ENCODE peak calls at places on chromosome 4, in ten cellular contexts. One of them, this sample, is unnamed.

GRCh38 chr4:185254434-185254833 is 45.0 kb downstream of the SNX25 start:
- DNase-seq in heart right ventricle: no peak
- DNase-seq in osteocyte: no peak
- DNase-seq in omental fat pad: no peak
- DNase-seq in choroid plexus epithelial cell: peak
- DNase-seq in cardiac muscle cell: peak
- DNase-seq in heart left ventricle: no peak
- DNase-seq in K562: no peak
- DNase-seq in ascending aorta: no peak
- DNase-seq in endothelial cell: no peak
- DNase-seq in this sample: no peak

GRCh38 chr4:139645458-139645857 is 20.2 kb upstream of the MGST2 start:
- DNase-seq in heart right ventricle: no peak
- DNase-seq in osteocyte: no peak
- DNase-seq in omental fat pad: no peak
- DNase-seq in choroid plexus epithelial cell: no peak
- DNase-seq in cardiac muscle cell: no peak
- DNase-seq in heart left ventricle: no peak
- DNase-seq in K562: no peak
- DNase-seq in ascending aorta: no peak
- DNase-seq in endothelial cell: no peak
- DNase-seq in this sample: no peak

GRCh38 chr4:38306482-38307071 is 346.4 kb downstream of the PTTG2 start:
- DNase-seq in heart right ventricle: no peak
- DNase-seq in osteocyte: no peak
- DNase-seq in omental fat pad: no peak
- DNase-seq in choroid plexus epithelial cell: no peak
- DNase-seq in cardiac muscle cell: no peak
- DNase-seq in heart left ventricle: no peak
- DNase-seq in K562: no peak
- DNase-seq in ascending aorta: no peak
- DNase-seq in endothelial cell: no peak
- DNase-seq in this sample: no peak

GRCh38 chr4:6507345-6507744 is 34.9 kb upstream of the PPP2R2C start:
- DNase-seq in heart right ventricle: no peak
- DNase-seq in osteocyte: no peak
- DNase-seq in omental fat pad: no peak
- DNase-seq in choroid plexus epithelial cell: no peak
- DNase-seq in cardiac muscle cell: no peak
- DNase-seq in heart left ventricle: no peak
- DNase-seq in K562: no peak
- DNase-seq in ascending aorta: no peak
- DNase-seq in endothelial cell: no peak
- DNase-seq in this sample: no peak

GRCh38 chr4:100289530-100289888 is 99.2 kb upstream of the DDIT4L start:
- DNase-seq in heart right ventricle: no peak
- DNase-seq in osteocyte: no peak
- DNase-seq in omental fat pad: no peak
- DNase-seq in choroid plexus epithelial cell: peak
- DNase-seq in cardiac muscle cell: no peak
- DNase-seq in heart left ventricle: no peak
- DNase-seq in K562: no peak
- DNase-seq in ascending aorta: no peak
- DNase-seq in endothelial cell: no peak
- DNase-seq in this sample: no peak

GRCh38 chr4:10096201-10096975 is 20.2 kb downstream of the WDR1 start:
- DNase-seq in heart right ventricle: peak
- DNase-seq in osteocyte: no peak
- DNase-seq in omental fat pad: peak
- DNase-seq in choroid plexus epithelial cell: peak
- DNase-seq in cardiac muscle cell: peak
- DNase-seq in heart left ventricle: peak
- DNase-seq in K562: peak
- DNase-seq in ascending aorta: peak
- DNase-seq in endothelial cell: no peak
- DNase-seq in this sample: no peak

GRCh38 chr4:153071953-153072622 is 132.2 kb upstream of the TRIM2 start:
- DNase-seq in heart right ventricle: no peak
- DNase-seq in osteocyte: no peak
- DNase-seq in omental fat pad: no peak
- DNase-seq in choroid plexus epithelial cell: no peak
- DNase-seq in cardiac muscle cell: peak
- DNase-seq in heart left ventricle: no peak
- DNase-seq in K562: no peak
- DNase-seq in ascending aorta: no peak
- DNase-seq in endothelial cell: no peak
- DNase-seq in this sample: no peak

GRCh38 chr4:169099775-169100180 is 89.7 kb upstream of the CBR4 start:
- DNase-seq in heart right ventricle: peak
- DNase-seq in osteocyte: no peak
- DNase-seq in omental fat pad: no peak
- DNase-seq in choroid plexus epithelial cell: peak
- DNase-seq in cardiac muscle cell: peak
- DNase-seq in heart left ventricle: no peak
- DNase-seq in K562: no peak
- DNase-seq in ascending aorta: no peak
- DNase-seq in endothelial cell: no peak
- DNase-seq in this sample: no peak

GRCh38 chr4:1193206-1194027 is 21.0 kb upstream of the SPON2 start:
- DNase-seq in heart right ventricle: peak
- DNase-seq in osteocyte: peak
- DNase-seq in omental fat pad: peak
- DNase-seq in choroid plexus epithelial cell: no peak
- DNase-seq in cardiac muscle cell: peak
- DNase-seq in heart left ventricle: peak
- DNase-seq in K562: no peak
- DNase-seq in ascending aorta: peak
- DNase-seq in endothelial cell: no peak
- DNase-seq in this sample: no peak

GRCh38 chr4:147381749-147382148 is 99.1 kb upstream of the EDNRA start:
- DNase-seq in heart right ventricle: no peak
- DNase-seq in osteocyte: no peak
- DNase-seq in omental fat pad: no peak
- DNase-seq in choroid plexus epithelial cell: no peak
- DNase-seq in cardiac muscle cell: no peak
- DNase-seq in heart left ventricle: no peak
- DNase-seq in K562: no peak
- DNase-seq in ascending aorta: no peak
- DNase-seq in endothelial cell: no peak
- DNase-seq in this sample: no peak

DNA sequence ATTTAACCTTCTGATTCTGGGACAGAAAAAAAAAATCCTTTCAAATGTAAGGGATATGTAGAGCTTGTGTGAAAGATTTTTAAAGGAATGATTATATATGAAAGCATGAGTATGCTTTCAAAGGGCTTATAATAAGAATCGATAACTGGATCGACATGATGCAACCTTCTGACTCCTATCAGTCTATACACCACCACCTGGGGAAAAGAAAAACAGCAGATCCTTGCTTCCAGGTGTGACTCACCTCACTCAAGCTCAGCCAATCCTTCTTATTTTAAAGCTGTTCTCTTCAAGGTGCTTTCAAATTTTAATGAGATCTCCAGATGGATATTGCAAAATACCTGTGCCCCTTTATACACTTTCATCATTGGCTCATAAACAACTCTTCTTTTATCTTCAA is 102.1 kb upstream of the EDNRA start:
- DNase-seq in heart right ventricle: no peak
- DNase-seq in osteocyte: no peak
- DNase-seq in omental fat pad: no peak
- DNase-seq in choroid plexus epithelial cell: no peak
- DNase-seq in cardiac muscle cell: no peak
- DNase-seq in heart left ventricle: no peak
- DNase-seq in K562: no peak
- DNase-seq in ascending aorta: no peak
- DNase-seq in endothelial cell: no peak
- DNase-seq in this sample: no peak
- TF ChIP-seq CTCF in heart right ventricle: no peak
- TF ChIP-seq CTCF in osteocyte: no peak
- TF ChIP-seq CTCF in omental fat pad: no peak
- TF ChIP-seq CTCF in choroid plexus epithelial cell: no peak
- TF ChIP-seq CTCF in cardiac muscle cell: no peak
- TF ChIP-seq CTCF in heart left ventricle: no peak
- TF ChIP-seq CTCF in K562: no peak
- TF ChIP-seq CTCF in ascending aorta: no peak
- TF ChIP-seq CTCF in endothelial cell: no peak
- TF ChIP-seq CTCF in this sample: no peak

DNA sequence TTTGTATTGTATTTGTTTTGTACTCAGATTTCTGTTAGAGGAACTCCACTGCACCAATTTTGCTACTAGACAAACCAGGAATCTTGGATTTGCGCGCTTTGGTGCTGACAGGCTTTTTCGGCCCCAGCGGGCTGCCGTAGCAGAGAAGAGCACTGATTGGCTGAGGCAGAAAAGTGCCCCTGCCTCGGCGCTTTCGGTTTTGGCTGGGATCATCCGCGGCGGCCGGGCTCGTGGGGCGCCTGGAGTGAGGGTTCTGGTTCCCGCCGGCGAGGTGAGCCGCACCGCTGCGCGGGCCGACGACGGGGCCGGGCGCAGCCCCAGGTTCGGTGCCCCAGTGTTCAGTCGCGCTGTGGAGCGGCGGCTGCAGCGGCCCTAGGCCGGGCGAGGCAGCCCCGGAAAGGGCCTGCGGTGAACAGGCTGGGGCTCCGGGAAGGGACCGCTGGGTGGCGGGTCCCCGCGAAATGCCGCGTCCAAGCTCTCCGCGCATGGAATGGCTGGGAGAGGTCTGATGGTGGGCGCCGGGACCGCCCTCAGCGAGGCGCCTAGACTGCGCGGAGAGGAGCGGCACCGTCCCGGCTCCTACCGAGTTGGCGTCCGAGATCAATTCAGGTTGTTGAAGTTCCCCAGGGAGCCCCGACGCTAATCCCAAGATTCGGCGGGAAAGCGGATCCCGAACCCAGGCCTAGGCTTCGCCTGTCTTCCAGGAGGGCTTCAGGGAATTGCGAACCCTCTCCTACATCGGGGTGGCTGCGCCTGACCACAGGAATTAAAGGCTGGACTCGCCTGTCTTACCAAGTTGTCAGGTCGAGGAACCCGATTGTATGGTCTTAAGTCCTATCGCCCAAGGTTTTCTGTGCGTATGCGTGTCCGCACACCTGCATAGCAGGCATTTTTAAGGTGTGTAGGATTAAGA is at the start of gene LSM6:
- DNase-seq in heart right ventricle: peak
- DNase-seq in osteocyte: peak
- DNase-seq in omental fat pad: peak
- DNase-seq in choroid plexus epithelial cell: peak
- DNase-seq in cardiac muscle cell: peak
- DNase-seq in heart left ventricle: peak
- DNase-seq in K562: peak
- DNase-seq in ascending aorta: peak
- DNase-seq in endothelial cell: peak
- DNase-seq in this sample: peak
- TF ChIP-seq CTCF in heart right ventricle: peak
- TF ChIP-seq CTCF in osteocyte: no peak
- TF ChIP-seq CTCF in omental fat pad: no peak
- TF ChIP-seq CTCF in choroid plexus epithelial cell: no peak
- TF ChIP-seq CTCF in cardiac muscle cell: peak
- TF ChIP-seq CTCF in heart left ventricle: no peak
- TF ChIP-seq CTCF in K562: no peak
- TF ChIP-seq CTCF in ascending aorta: no peak
- TF ChIP-seq CTCF in endothelial cell: no peak
- TF ChIP-seq CTCF in this sample: no peak

GRCh38 chr4:18932940-18933339 is 911.4 kb upstream of the LCORL start:
- DNase-seq in heart right ventricle: no peak
- DNase-seq in osteocyte: no peak
- DNase-seq in omental fat pad: no peak
- DNase-seq in choroid plexus epithelial cell: no peak
- DNase-seq in cardiac muscle cell: no peak
- DNase-seq in heart left ventricle: no peak
- DNase-seq in K562: no peak
- DNase-seq in ascending aorta: no peak
- DNase-seq in endothelial cell: no peak
- DNase-seq in this sample: no peak

GRCh38 chr4:18931643-18932373 is 910.3 kb upstream of the LCORL start:
- DNase-seq in heart right ventricle: no peak
- DNase-seq in osteocyte: no peak
- DNase-seq in omental fat pad: no peak
- DNase-seq in choroid plexus epithelial cell: no peak
- DNase-seq in cardiac muscle cell: no peak
- DNase-seq in heart left ventricle: no peak
- DNase-seq in K562: no peak
- DNase-seq in ascending aorta: no peak
- DNase-seq in endothelial cell: no peak
- DNase-seq in this sample: no peak

GRCh38 chr4:18937080-18937479 is 915.5 kb upstream of the LCORL start:
- DNase-seq in heart right ventricle: no peak
- DNase-seq in osteocyte: no peak
- DNase-seq in omental fat pad: no peak
- DNase-seq in choroid plexus epithelial cell: no peak
- DNase-seq in cardiac muscle cell: no peak
- DNase-seq in heart left ventricle: no peak
- DNase-seq in K562: no peak
- DNase-seq in ascending aorta: no peak
- DNase-seq in endothelial cell: no peak
- DNase-seq in this sample: no peak

GRCh38 chr4:18935956-18936355 is 914.4 kb upstream of the LCORL start:
- DNase-seq in heart right ventricle: no peak
- DNase-seq in osteocyte: no peak
- DNase-seq in omental fat pad: no peak
- DNase-seq in choroid plexus epithelial cell: peak
- DNase-seq in cardiac muscle cell: peak
- DNase-seq in heart left ventricle: no peak
- DNase-seq in K562: no peak
- DNase-seq in ascending aorta: no peak
- DNase-seq in endothelial cell: no peak
- DNase-seq in this sample: no peak

DNA sequence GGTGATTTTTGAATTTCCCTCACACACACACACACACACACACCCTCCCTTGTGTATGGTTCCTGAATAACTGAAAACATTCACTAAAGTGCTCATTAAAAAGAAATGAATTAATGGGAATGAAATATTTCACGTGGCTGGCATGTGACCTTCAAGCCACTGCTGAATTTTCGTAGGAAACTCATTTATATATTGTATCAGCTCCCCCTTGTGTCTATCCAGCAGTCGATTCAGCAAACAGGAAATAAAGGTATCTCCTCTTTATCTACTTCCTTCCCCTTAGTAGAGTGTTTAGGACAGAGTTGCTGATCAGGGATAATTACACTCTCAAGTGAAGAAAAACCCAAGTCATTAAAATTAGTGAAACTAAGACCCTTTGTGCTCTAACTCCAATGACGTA is 912.6 kb upstream of the LCORL start:
- DNase-seq in heart right ventricle: no peak
- DNase-seq in osteocyte: no peak
- DNase-seq in omental fat pad: no peak
- DNase-seq in choroid plexus epithelial cell: peak
- DNase-seq in cardiac muscle cell: no peak
- DNase-seq in heart left ventricle: no peak
- DNase-seq in K562: no peak
- DNase-seq in ascending aorta: no peak
- DNase-seq in endothelial cell: no peak
- DNase-seq in this sample: no peak
- TF ChIP-seq CTCF in heart right ventricle: peak
- TF ChIP-seq CTCF in osteocyte: peak
- TF ChIP-seq CTCF in omental fat pad: no peak
- TF ChIP-seq CTCF in choroid plexus epithelial cell: peak
- TF ChIP-seq CTCF in cardiac muscle cell: no peak
- TF ChIP-seq CTCF in heart left ventricle: peak
- TF ChIP-seq CTCF in K562: no peak
- TF ChIP-seq CTCF in ascending aorta: no peak
- TF ChIP-seq CTCF in endothelial cell: no peak
- TF ChIP-seq CTCF in this sample: peak

GRCh38 chr4:126582737-126583136 is 1050.0 kb upstream of the INTU start:
- DNase-seq in heart right ventricle: no peak
- DNase-seq in osteocyte: no peak
- DNase-seq in omental fat pad: no peak
- DNase-seq in choroid plexus epithelial cell: peak
- DNase-seq in cardiac muscle cell: no peak
- DNase-seq in heart left ventricle: no peak
- DNase-seq in K562: no peak
- DNase-seq in ascending aorta: no peak
- DNase-seq in endothelial cell: peak
- DNase-seq in this sample: no peak
- TF ChIP-seq CTCF in heart right ventricle: no peak
- TF ChIP-seq CTCF in osteocyte: no peak
- TF ChIP-seq CTCF in omental fat pad: no peak
- TF ChIP-seq CTCF in choroid plexus epithelial cell: peak
- TF ChIP-seq CTCF in cardiac muscle cell: peak
- TF ChIP-seq CTCF in heart left ventricle: no peak
- TF ChIP-seq CTCF in K562: no peak
- TF ChIP-seq CTCF in ascending aorta: no peak
- TF ChIP-seq CTCF in endothelial cell: no peak
- TF ChIP-seq CTCF in this sample: no peak